ENCODE peak calls at places on chromosomes 2 and 18, in seven cellular contexts. A is stimulated activated naive B cell treated with anti-CD40 and anti-IgM and Interleukin-4, amounts not matched to agents 10 μg/mL and 1 μg/mL and 100 μg/mL, for 72 hours; P is AG04450; N is nephron progenitor cell; Z is activated T-cell treated with anti-CD3 and anti-CD28 coated beads for 24 hours; Q is HuH-7; W is fibroblast of lung. S is an unnamed sample.

GRCh38 chr2:25617948-25618646 is 55.3 kb downstream of the DTNB start:
- DNase-seq in A (no peak), P (peak), N (no peak), Z (no peak), Q (no peak), W (peak), S (no peak)

GRCh38 chr2:219497495-219498279 is 1.0 kb upstream of the GMPPA start:
- DNase-seq in A (no peak), P (peak), N (peak), Z (no peak), Q (peak), W (peak), S (no peak)

GRCh38 chr2:36512705-36513104 is 85.3 kb downstream of the FEZ2 start:
- DNase-seq in A (no peak), P (no peak), N (no peak), Z (no peak), Q (no peak), W (peak), S (no peak)

GRCh38 chr2:188244383-188244782 is 47.3 kb upstream of the GULP1 start:
- DNase-seq in A (no peak), P (no peak), N (no peak), Z (no peak), Q (no peak), W (peak), S (no peak)

GRCh38 chr2:207423886-207424285 is 105.9 kb upstream of the CREB1 start:
- DNase-seq in A (peak), P (peak), N (no peak), Z (peak), Q (no peak), W (peak), S (no peak)

GRCh38 chr2:43879261-43879660 is 40.5 kb downstream of the ABCG8 start:
- DNase-seq in A (no peak), P (no peak), N (no peak), Z (no peak), Q (no peak), W (peak), S (no peak)

GRCh38 chr18:6982398-6982797 is 135.2 kb downstream of the LAMA1 start:
- DNase-seq in A (no peak), P (no peak), N (no peak), Z (no peak), Q (no peak), W (no peak), S (no peak)

GRCh38 chr18:5510109-5510846 is 33.5 kb downstream of the EPB41L3 start:
- DNase-seq in A (no peak), P (no peak), N (no peak), Z (no peak), Q (no peak), W (peak), S (no peak)

GRCh38 chr18:79517322-79517721 is 121.6 kb downstream of the NFATC1 start:
- DNase-seq in A (no peak), P (no peak), N (no peak), Z (no peak), Q (no peak), W (no peak), S (peak)

GRCh38 chr2:148888003-148888501 is 13.0 kb downstream of the KIF5C start:
- DNase-seq in A (no peak), P (no peak), N (peak), Z (no peak), Q (peak), W (no peak), S (no peak)

GRCh38 chr2:170587117-170587516 is 128.0 kb upstream of the SP5 start:
- DNase-seq in A (no peak), P (no peak), N (no peak), Z (no peak), Q (no peak), W (no peak), S (no peak)

GRCh38 chr18:31134988-31135529 is 27.6 kb downstream of the DSC1 start:
- DNase-seq in A (no peak), P (no peak), N (no peak), Z (no peak), Q (no peak), W (no peak), S (no peak)

S was measured in OCI-LY7.